ENCODE peak calls at places on chromosome 21, in six cellular contexts. C is SK-N-SH, J is NT2/D1, W is endodermal cell, A is neural progenitor cell, T is HepG2. F is an unnamed sample.

GRCh38 chr21:29077651-29078090 is 4.2 kb upstream of the CCT8 start:
- DNase-seq in C (no peak), J (no peak), W (no peak), A (no peak), T (no peak), F (no peak)

GRCh38 chr21:29641635-29642550 is 297.9 kb downstream of the GRIK1 start:
- DNase-seq in C (no peak), J (no peak), W (no peak), A (no peak), T (no peak), F (no peak)

GRCh38 chr21:35044770-35045538 is 4.1 kb downstream of the RUNX1 start:
- DNase-seq in C (no peak), J (no peak), W (no peak), A (no peak), T (no peak), F (no peak)

GRCh38 chr21:29149771-29150425 is 19.5 kb downstream of the MAP3K7CL start:
- DNase-seq in C (no peak), J (no peak), W (no peak), A (no peak), T (no peak), F (no peak)

GRCh38 chr21:26888256-26888655 is 43.0 kb upstream of the ADAMTS1 start:
- DNase-seq in C (no peak), J (no peak), W (no peak), A (no peak), T (no peak), F (peak; percentile 5)

GRCh38 chr21:21183092-21183491 is 184.9 kb downstream of the NCAM2 start:
- DNase-seq in C (no peak), J (no peak), W (no peak), A (no peak), T (no peak), F (no peak)

GRCh38 chr21:14675774-14676530 is 129.8 kb upstream of the SAMSN1 start:
- DNase-seq in C (no peak), J (no peak), W (no peak), A (no peak), T (no peak), F (no peak)

GRCh38 chr21:34337741-34338140 is 26.1 kb upstream of the KCNE2 start:
- DNase-seq in C (no peak), J (no peak), W (peak; percentile 17), A (no peak), T (no peak), F (peak; percentile 19)

GRCh38 chr21:34282223-34282622 is 81.6 kb upstream of the KCNE2 start:
- DNase-seq in C (no peak), J (no peak), W (no peak), A (no peak), T (no peak), F (no peak)

GRCh38 chr21:29025328-29025713 is 853 bp downstream of the USP16 start:
- DNase-seq in C (no peak), J (no peak), W (no peak), A (peak; percentile 4), T (no peak), F (peak; percentile 50)

GRCh38 chr21:34889537-34890257 is 159.4 kb downstream of the RUNX1 start:
- DNase-seq in C (peak; percentile 90), J (no peak), W (peak; percentile 87), A (peak; percentile 90), T (peak; percentile 50), F (peak; percentile 95)

GRCh38 chr21:17732306-17732705 is 86.8 kb downstream of the C21orf91 start:
- DNase-seq in C (peak; percentile 21), J (no peak), W (no peak), A (no peak), T (no peak), F (peak; percentile 36)

GRCh38 chr21:35229290-35229689 is 180.2 kb upstream of the RUNX1 start:
- DNase-seq in C (no peak), J (no peak), W (no peak), A (no peak), T (no peak), F (no peak)

GRCh38 chr21:42312626-42313104 is 2.5 kb downstream of the TFF3 start:
- DNase-seq in C (no peak), J (no peak), W (no peak), A (no peak), T (no peak), F (no peak)

GRCh38 chr21:34956416-34957316 is 92.4 kb downstream of the RUNX1 start:
- DNase-seq in C (no peak), J (no peak), W (no peak), A (no peak), T (no peak), F (no peak)

GRCh38 chr21:42340187-42340586 is 10.6 kb downstream of the TFF2 start:
- DNase-seq in C (no peak), J (no peak), W (peak; percentile 24), A (no peak), T (no peak), F (no peak)

GRCh38 chr21:14880922-14881321 is 183.9 kb downstream of the NRIP1 start:
- DNase-seq in C (no peak), J (no peak), W (no peak), A (no peak), T (no peak), F (peak; percentile 48)

GRCh38 chr21:17527240-17527639 is 14.4 kb downstream of the CXADR start:
- DNase-seq in C (peak; percentile 24), J (no peak), W (no peak), A (no peak), T (peak; percentile 83), F (no peak)

GRCh38 chr21:28789571-28789970 is 203.1 kb downstream of the LTN1 start:
- DNase-seq in C (peak; percentile 22), J (no peak), W (no peak), A (no peak), T (no peak), F (no peak)

GRCh38 chr21:30256100-30256499 is 26.6 kb downstream of the KRTAP24-1 start:
- DNase-seq in C (no peak), J (no peak), W (no peak), A (no peak), T (no peak), F (no peak)

GRCh38 chr21:34582506-34583150 is 32.3 kb downstream of the RCAN1 start:
- DNase-seq in C (peak; percentile 17), J (peak; percentile 20), W (peak; percentile 67), A (peak; percentile 55), T (peak; percentile 37), F (peak; percentile 76)

GRCh38 chr21:20802631-20803260 is 195.5 kb upstream of the NCAM2 start:
- DNase-seq in C (no peak), J (no peak), W (no peak), A (no peak), T (no peak), F (no peak)

GRCh38 chr21:31974454-31974985 is 101.7 kb downstream of the HUNK start:
- DNase-seq in C (no peak), J (peak; percentile 28), W (no peak), A (peak; percentile 67), T (no peak), F (no peak)

GRCh38 chr21:27033467-27033866 is 66.6 kb upstream of the ADAMTS5 start:
- DNase-seq in C (no peak), J (no peak), W (no peak), A (no peak), T (no peak), F (no peak)

GRCh38 chr21:21712761-21713558 is 714.8 kb downstream of the NCAM2 start:
- DNase-seq in C (no peak), J (no peak), W (no peak), A (no peak), T (no peak), F (peak; percentile 66)

GRCh38 chr21:33022828-33023573 is 2.7 kb upstream of the OLIG2 start:
- DNase-seq in C (peak; percentile 28), J (no peak), W (peak; percentile 71), A (peak; percentile 67), T (no peak), F (no peak)
- H3K9ac ChIP-seq in C (no peak overlapping the region), J (peak overlapping the region; percentile 54), W (no peak overlapping the region), A (no peak overlapping the region), T (no peak overlapping the region), F (no peak overlapping the region)

DNA sequence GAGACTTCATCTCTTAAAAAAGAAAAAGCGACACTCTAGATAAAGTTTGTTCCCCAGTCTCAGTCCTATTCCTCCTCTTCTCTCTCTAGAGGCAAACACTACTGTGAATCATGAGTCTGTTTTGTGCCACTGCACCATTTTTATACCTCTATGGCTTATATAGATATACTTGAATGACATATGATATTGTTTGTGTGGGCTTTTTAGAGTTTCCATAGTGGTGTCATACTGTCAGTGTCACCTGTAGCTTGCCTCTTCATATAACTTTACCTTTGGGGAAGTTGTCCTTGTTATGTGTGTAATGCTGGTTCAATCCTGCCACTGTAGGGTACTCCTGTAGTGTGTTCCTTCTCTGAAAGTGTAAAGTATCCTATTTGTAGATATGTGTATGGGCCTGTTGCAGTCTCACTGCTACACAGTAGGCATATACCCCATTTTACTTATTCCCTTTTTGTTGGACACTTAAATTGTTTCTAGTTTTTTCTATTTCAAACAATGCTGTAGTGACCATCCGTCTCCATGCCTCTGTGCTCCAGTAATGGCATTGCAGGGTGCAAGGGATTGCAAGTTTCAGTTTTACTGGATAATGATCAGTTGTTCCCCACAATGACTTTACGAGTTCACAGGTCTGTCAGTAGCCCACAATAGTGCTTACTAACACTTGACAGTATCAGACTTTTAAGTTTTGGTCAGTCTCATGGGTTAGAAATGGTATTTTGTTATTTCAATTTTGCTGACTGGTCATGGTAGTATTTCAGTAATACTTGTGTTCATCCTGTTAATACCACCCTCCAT is 2.7 kb downstream of the PRMT2 start:
- DNase-seq in C (no peak), J (no peak), W (no peak), A (no peak), T (no peak), F (no peak)
- H3K4me3 ChIP-seq in C (peak overlapping the region; percentile 54), J (no peak overlapping the region), W (peak overlapping the region; percentile 42), A (no peak overlapping the region), T (no peak overlapping the region), F (peak overlapping the region; percentile 94)

GRCh38 chr21:44846485-44847260 is 26.8 kb downstream of the PTTG1IP start:
- DNase-seq in C (peak; percentile 48), J (no peak), W (no peak), A (peak; percentile 31), T (peak; percentile 48), F (peak; percentile 19)

GRCh38 chr21:44846201-44846484 is 27.3 kb downstream of the PTTG1IP start:
- DNase-seq in C (no peak), J (no peak), W (no peak), A (no peak), T (no peak), F (no peak)

GRCh38 chr21:44844256-44844655 is 26.4 kb upstream of the SUMO3 start:
- DNase-seq in C (no peak), J (no peak), W (peak; percentile 72), A (peak; percentile 32), T (no peak), F (no peak)

GRCh38 chr21:44847261-44848056 is 26.0 kb downstream of the PTTG1IP start:
- DNase-seq in C (no peak), J (no peak), W (no peak), A (no peak), T (no peak), F (no peak)

GRCh38 chr21:44845418-44846200 is 27.7 kb upstream of the SUMO3 start:
- DNase-seq in C (peak; percentile 92), J (peak; percentile 65), W (peak; percentile 95), A (peak; percentile 88), T (peak; percentile 76), F (peak; percentile 64)
- H3K9ac ChIP-seq in C (no peak overlapping the region), J (peak overlapping the region; percentile 54), W (no peak overlapping the region), A (no peak overlapping the region), T (peak overlapping the region; percentile 36), F (peak overlapping the region; percentile 74)

DNA sequence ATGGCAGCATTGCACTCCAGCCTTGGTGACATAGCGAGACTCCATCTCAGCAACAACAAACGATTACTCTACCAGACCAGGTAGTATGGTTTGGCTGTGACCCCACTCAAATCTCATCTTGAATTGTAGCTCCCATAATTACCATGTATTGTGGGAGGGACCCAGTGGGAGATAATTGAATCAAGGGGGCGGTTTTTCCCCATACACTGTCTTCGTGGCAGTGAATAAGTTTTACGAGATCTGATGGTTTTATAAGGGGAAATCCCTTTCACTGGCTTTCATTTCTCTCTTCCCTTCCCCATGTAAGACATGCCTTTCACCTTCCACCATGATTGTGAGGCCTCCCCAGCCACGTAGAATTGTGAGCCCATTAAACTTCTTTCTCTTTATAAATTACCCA is 66.0 kb downstream of the BACE2 start:
- DNase-seq in C (no peak), J (no peak), W (no peak), A (no peak), T (no peak), F (no peak)
- H3K4me3 ChIP-seq in C (no peak overlapping the region), J (no peak overlapping the region), W (no peak overlapping the region), A (no peak overlapping the region), T (no peak overlapping the region), F (no peak overlapping the region)

F was measured in adipocyte.